ENCODE peak calls at places on chromosomes 11 and 22, in nine cellular contexts. N, B, M, T, U, Q, S, I and D are unnamed samples. For H3K36me3 and H3K27me3, the result is how much of the 10 kb centered on the place peaks cover.

GRCh38 chr11:128476729-128477128 is 110.6 kb downstream of the ETS1 start:
- DNase-seq in Q (peak), I (no peak), S (peak), N (no peak), M (no peak), B (no peak), U (no peak), T (no peak), D (no peak)

GRCh38 chr11:45022294-45023064 is 71.8 kb upstream of the TP53I11 start:
- DNase-seq in Q (peak), T (no peak), M (no peak), I (no peak), B (no peak), S (no peak), N (no peak), U (no peak), D (no peak)

GRCh38 chr11:124402326-124402922 is 3.6 kb upstream of the OR8B3 start:
- DNase-seq in S (peak), Q (peak), N (no peak), I (peak), M (peak), T (no peak), B (peak), U (no peak), D (peak)

GRCh38 chr22:16609548-16610261 is 17.1 kb upstream of the CCT8L2 start:
- DNase-seq in Q (no peak), M (no peak), S (no peak), I (no peak), N (no peak), B (no peak), U (no peak), T (no peak), D (peak)

GRCh38 chr11:45771194-45771941 is 33.6 kb upstream of the SLC35C1 start:
- DNase-seq in M (peak), U (peak), N (peak), T (peak), I (no peak), S (peak), B (peak), Q (peak), D (peak)

GRCh38 chr11:65965986-65966762 is 4.6 kb downstream of the SART1 start:
- DNase-seq in B (no peak), M (no peak), I (no peak), T (no peak), Q (no peak), U (no peak), N (no peak), S (no peak), D (peak)

GRCh38 chr22:36506637-36507517 is at the start of gene FOXRED2:
- DNase-seq in T (peak), S (peak), U (peak), B (peak), Q (peak), M (peak), I (no peak), N (peak), D (peak)

GRCh38 chr22:39959640-39960447 is at the start of gene TMA7B:
- DNase-seq in M (peak), B (no peak), S (no peak), T (no peak), I (no peak), N (no peak), Q (peak), U (no peak), D (peak)

GRCh38 chr11:31676280-31676982 is 134.7 kb downstream of the PAX6 start:
- DNase-seq in U (no peak), Q (no peak), B (no peak), T (no peak), I (no peak), S (no peak), M (no peak), N (no peak), D (no peak)

GRCh38 chr22:37661160-37661924 is 2.8 kb downstream of the PDXP start:
- DNase-seq in I (no peak), B (no peak), N (no peak), U (peak), S (no peak), Q (peak), M (no peak), T (no peak), D (no peak)

GRCh38 chr11:66878554-66878953 is 21.7 kb downstream of the LRFN4 start:
- DNase-seq in I (no peak), N (peak), U (no peak), T (no peak), S (no peak), B (no peak), M (peak), Q (no peak), D (no peak)

GRCh38 chr11:64754124-64754918 is 5.5 kb downstream of the PYGM start:
- DNase-seq in U (no peak), N (no peak), I (no peak), B (no peak), M (no peak), Q (no peak), T (peak), S (no peak), D (peak)

GRCh38 chr22:35477911-35478582 is 62.6 kb upstream of the RASD2 start:
- DNase-seq in M (peak), Q (no peak), S (peak), T (no peak), U (peak), I (peak), N (no peak), B (peak), D (no peak)

GRCh38 chr11:112363527-112363926 is 102.9 kb upstream of the PLET1 start:
- DNase-seq in I (peak), T (no peak), B (no peak), S (no peak), N (no peak), M (peak), U (no peak), Q (no peak), D (no peak)

GRCh38 chr22:36617694-36618522 is 85.6 kb downstream of the CACNG2 start:
- DNase-seq in T (no peak), B (no peak), U (no peak), Q (no peak), N (no peak), S (peak), I (no peak), M (no peak), D (no peak)

GRCh38 chr11:57205046-57205671 is 23.4 kb downstream of the LRRC55 start:
- DNase-seq in N (no peak), I (peak), B (no peak), S (no peak), M (no peak), U (no peak), Q (peak), T (no peak), D (peak)

GRCh38 chr22:23774922-23775436 is 2.3 kb downstream of the MMP11 start:
- DNase-seq in Q (peak), M (no peak), N (no peak), S (no peak), I (no peak), T (no peak), U (no peak), B (no peak), D (no peak)

GRCh38 chr11:116986521-116987105 is 111.6 kb downstream of the SIK3 start:
- DNase-seq in T (no peak), U (no peak), I (peak), M (no peak), Q (no peak), B (no peak), N (no peak), S (no peak), D (no peak)

GRCh38 chr11:109040303-109040702 is 375.4 kb downstream of the DDX10 start:
- DNase-seq in Q (peak), T (no peak), M (no peak), B (no peak), N (no peak), U (no peak), S (no peak), I (no peak), D (peak)

GRCh38 chr11:120147094-120147949 is 9.4 kb upstream of the TRIM29 start:
- DNase-seq in Q (no peak), N (peak), T (no peak), B (no peak), S (no peak), M (no peak), I (no peak), U (no peak), D (peak)

GRCh38 chr22:26812731-26813130 is 155.3 kb downstream of the MIAT start:
- DNase-seq in Q (no peak), I (no peak), B (no peak), M (no peak), N (no peak), U (no peak), S (no peak), T (no peak), D (no peak)

GRCh38 chr22:49590851-49591445 is 236.7 kb downstream of the BRD1 start:
- DNase-seq in U (no peak), S (no peak), Q (no peak), T (peak), N (peak), B (no peak), I (no peak), M (no peak), D (peak)

GRCh38 chr22:45863981-45864751 is 112.8 kb downstream of the WNT7B start:
- DNase-seq in S (peak), I (no peak), T (peak), B (peak), M (peak), N (peak), U (no peak), Q (peak), D (peak)

GRCh38 chr11:130979386-130979972 is 63.2 kb upstream of the SNX19 start:
- DNase-seq in M (no peak), B (no peak), N (no peak), S (no peak), U (no peak), I (no peak), Q (peak), T (no peak), D (peak)

GRCh38 chr11:111205622-111206385 is 39.7 kb upstream of the POU2AF2 start:
- DNase-seq in T (no peak), Q (no peak), M (no peak), B (no peak), U (no peak), I (no peak), N (no peak), S (no peak), D (no peak)

GRCh38 chr11:130994043-130994442 is 77.8 kb upstream of the SNX19 start:
- DNase-seq in U (no peak), N (no peak), B (no peak), I (no peak), Q (no peak), T (no peak), S (no peak), M (no peak), D (no peak)

GRCh38 chr11:65576867-65577755 is 1.3 kb downstream of the EHBP1L1 start:
- DNase-seq in T (peak), I (no peak), S (peak), M (peak), U (peak), N (peak), B (peak), Q (no peak), D (no peak)

GRCh38 chr11:16226245-16226644 is 130.1 kb downstream of the SOX6 start:
- DNase-seq in T (peak), Q (no peak), N (peak), B (peak), S (peak), U (peak), I (no peak), M (peak), D (no peak)

GRCh38 chr11:43574949-43575915 is 105.3 kb upstream of the HSD17B12 start:
- DNase-seq in S (peak), Q (peak), M (no peak), I (no peak), B (no peak), U (no peak), N (no peak), T (no peak), D (peak)

GRCh38 chr11:76888989-76889388 is 28.3 kb downstream of the ACER3 start:
- DNase-seq in M (no peak), S (no peak), Q (peak), N (no peak), B (no peak), T (no peak), U (no peak), I (no peak), D (no peak)

GRCh38 chr11:111633248-111633647 is 31.0 kb downstream of the SIK2 start:
- DNase-seq in Q (no peak), B (no peak), N (no peak), S (peak), M (no peak), I (no peak), U (no peak), T (no peak), D (no peak)

GRCh38 chr22:37674951-37675929 is at the start of gene LGALS1:
- DNase-seq in I (peak), Q (peak), N (peak), S (peak), U (peak), M (peak), T (peak), B (peak), D (peak)

GRCh38 chr11:76769645-76770586 is 13.2 kb upstream of the TSKU start:
- DNase-seq in T (peak), U (peak), N (no peak), B (peak), Q (peak), M (peak), S (peak), I (no peak), D (no peak)

GRCh38 chr11:44747836-44748235 is 21.1 kb downstream of the TSPAN18 start:
- DNase-seq in T (no peak), Q (no peak), S (no peak), M (no peak), I (no peak), N (peak), B (no peak), U (peak), D (no peak)

GRCh38 chr11:132177106-132177505 is 806.7 kb downstream of the NTM start:
- DNase-seq in M (no peak), B (no peak), S (no peak), I (peak), Q (peak), N (no peak), U (no peak), T (no peak), D (no peak)

GRCh38 chr11:112366777-112367176 is 106.1 kb upstream of the PLET1 start:
- DNase-seq in B (no peak), N (no peak), U (no peak), T (no peak), S (no peak), Q (no peak), I (peak), M (no peak), D (no peak)

GRCh38 chr22:44108076-44108475 is 72.6 kb upstream of the PARVG start:
- DNase-seq in B (no peak), N (no peak), Q (peak), M (no peak), I (no peak), S (no peak), U (no peak), T (peak), D (no peak)

GRCh38 chr11:95585071-95585751 is 204.4 kb downstream of the FAM76B start:
- DNase-seq in Q (no peak), I (no peak), T (no peak), M (no peak), U (no peak), B (no peak), S (no peak), N (no peak), D (no peak)

GRCh38 chr11:70420008-70420464 is 21.7 kb downstream of the CTTN start:
- DNase-seq in M (no peak), U (no peak), S (no peak), T (no peak), I (no peak), B (no peak), N (no peak), Q (no peak), D (no peak)

GRCh38 chr22:42803454-42803853 is 53.6 kb downstream of the ARFGAP3 start:
- DNase-seq in T (no peak), U (no peak), B (no peak), I (no peak), N (peak), M (no peak), S (peak), Q (no peak), D (no peak)
- H3K36me3 ChIP-seq in T (half or more), U (under half), B (under half), I (under half), N (half or more), M (half or more), S (under half), Q (under half), D (under half)

GRCh38 chr11:27061078-27061477 is 20.5 kb downstream of the BBOX1 start:
- DNase-seq in M (no peak), S (no peak), Q (no peak), N (no peak), B (no peak), I (no peak), U (no peak), T (no peak), D (no peak)
- H3K4me3 ChIP-seq in M (no peak), S (no peak), Q (no peak), N (peak), B (no peak), I (no peak), U (no peak), T (no peak), D (no peak)

DNA sequence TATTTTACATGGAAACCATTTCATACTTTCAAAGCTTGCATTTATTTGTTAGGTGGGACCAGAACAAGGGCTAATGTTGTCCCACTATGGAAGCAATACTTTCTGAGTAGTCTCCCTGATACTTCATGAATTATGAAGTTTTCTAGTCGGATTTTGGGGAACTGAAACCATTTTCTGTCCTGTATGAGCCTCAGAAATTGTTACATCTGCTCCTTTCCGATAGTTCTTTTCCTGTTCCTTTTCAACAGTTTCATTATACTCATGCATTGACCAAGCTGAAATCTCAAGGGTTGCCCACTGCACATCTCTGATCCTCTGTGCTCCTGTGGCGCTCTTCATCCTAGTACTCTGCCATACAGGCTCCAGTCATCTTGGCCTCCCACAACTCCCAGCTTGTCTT is 31.5 kb upstream of the GLYATL1 start:
- DNase-seq in N (no peak), I (no peak), M (no peak), S (no peak), U (no peak), T (no peak), B (no peak), Q (no peak), D (no peak)
- H3K27me3 ChIP-seq in N (under half), I (under half), M (under half), S (under half), U (under half), T (under half), B (under half), Q (under half), D (under half)

DNA sequence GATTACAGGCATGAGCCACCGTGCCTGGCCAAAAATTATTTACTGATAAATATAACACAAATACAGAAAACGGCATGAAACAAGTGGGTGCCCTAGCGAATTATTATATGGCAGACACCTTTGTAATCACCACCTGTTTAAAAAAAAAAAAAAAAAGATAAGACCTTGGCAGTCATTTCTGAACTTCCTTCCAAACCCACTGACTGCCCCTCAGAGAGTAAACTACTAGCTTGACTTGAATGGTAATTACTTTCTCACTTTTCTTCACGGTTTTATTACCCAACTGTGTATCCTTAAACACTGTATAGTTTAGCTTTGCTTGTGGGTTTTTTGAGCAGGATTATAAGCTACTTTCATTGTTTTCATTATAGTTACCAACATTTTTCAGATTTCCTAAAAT is 23.7 kb downstream of the SFI1 start:
- DNase-seq in T (no peak), I (no peak), B (no peak), U (no peak), Q (no peak), N (no peak), M (no peak), S (no peak), D (no peak)
- H3K36me3 ChIP-seq in T (under half), I (under half), B (under half), U (under half), Q (under half), N (under half), M (under half), S (under half), D (under half)

GRCh38 chr11:33893711-33894401 is 2.0 kb upstream of the LMO2 start:
- DNase-seq in B (no peak), I (no peak), U (no peak), N (no peak), S (no peak), Q (no peak), T (no peak), M (no peak), D (no peak)
- H3K4me3 ChIP-seq in B (no peak), I (no peak), U (no peak), N (no peak), S (no peak), Q (no peak), T (peak), M (no peak), D (no peak)

DNA sequence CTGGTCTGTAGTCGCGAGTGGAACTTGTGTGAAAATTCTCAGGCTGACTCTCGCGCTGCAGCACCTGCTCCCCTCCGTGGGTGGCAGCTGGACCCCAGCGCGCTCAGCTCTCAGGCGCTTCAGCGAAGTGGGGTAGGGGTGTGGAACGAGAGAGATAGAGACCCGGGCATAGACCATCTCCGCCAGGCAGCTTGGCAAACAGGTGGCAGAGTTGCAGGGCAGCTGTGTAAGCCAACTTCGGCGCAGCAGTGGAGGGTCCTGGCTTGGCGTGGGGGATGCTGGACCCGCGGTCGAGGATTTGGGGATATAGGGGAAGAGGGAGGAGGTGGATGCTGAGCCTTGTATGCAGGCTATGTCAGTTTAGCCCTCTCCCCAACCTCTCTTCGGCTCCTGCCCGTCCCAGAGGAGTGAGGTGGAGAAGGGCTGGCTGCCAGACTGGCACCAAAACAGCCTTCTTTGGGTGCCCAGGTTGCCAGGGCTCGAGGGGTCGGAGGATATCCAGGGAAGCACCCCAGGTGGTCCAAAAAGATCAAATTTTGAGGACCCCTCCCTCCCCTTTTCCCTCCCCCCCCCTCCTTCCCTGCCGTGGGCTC is 746 bp upstream of the CALCB start:
- DNase-seq in U (no peak), B (no peak), Q (no peak), S (no peak), I (no peak), N (no peak), M (no peak), T (no peak), D (peak)
- H3K27me3 ChIP-seq in U (under half), B (under half), Q (under half), S (under half), I (under half), N (half or more), M (under half), T (half or more), D (under half)

GRCh38 chr22:20537325-20537756 is 29.9 kb downstream of the MED15 start:
- DNase-seq in I (no peak), S (no peak), U (no peak), N (no peak), M (no peak), T (no peak), Q (no peak), B (no peak), D (no peak)
- H3K36me3 ChIP-seq in I (under half), S (under half), U (under half), N (under half), M (under half), T (under half), Q (under half), B (under half), D (under half)

DNA sequence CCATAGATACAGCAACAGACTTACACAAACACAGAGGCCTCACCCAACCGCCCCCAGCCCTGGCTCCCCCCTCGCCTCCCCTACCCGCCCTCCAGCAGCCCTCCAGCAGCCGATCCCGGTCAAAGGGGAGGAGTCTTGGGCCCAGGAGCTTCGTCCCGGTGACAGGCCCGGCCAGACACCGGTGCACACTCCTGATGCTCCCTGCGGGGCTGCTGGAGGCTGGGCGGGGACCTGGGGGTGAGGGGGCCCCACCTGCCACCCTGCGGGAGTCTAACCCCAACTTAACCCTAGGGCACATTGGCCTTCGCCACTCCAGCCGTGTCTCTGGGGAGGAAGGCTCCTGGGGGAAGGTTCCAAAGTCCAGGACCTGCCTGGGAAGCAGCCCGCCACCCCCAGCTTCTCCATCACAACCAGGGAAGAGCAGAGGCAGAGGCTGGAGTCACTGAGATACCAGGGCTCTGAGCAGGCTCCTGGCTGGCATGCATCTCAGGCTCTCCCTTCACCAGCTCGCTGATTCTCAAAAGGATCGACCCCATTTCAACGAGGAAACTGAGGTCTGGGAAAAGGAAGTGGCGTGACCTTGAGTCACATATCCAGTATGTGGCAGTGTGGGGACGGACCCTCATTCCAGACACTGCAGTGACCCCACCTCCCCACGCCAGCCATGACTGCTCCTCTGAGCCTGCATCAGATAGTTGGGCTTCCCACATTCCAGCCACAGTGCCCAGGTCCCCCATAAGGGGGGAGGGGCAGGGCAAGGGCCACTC is 14.4 kb downstream of the BCL9L start:
- DNase-seq in Q (peak), U (peak), B (peak), S (peak), I (no peak), N (peak), T (no peak), M (peak), D (peak)
- H3K4me3 ChIP-seq in Q (no peak), U (peak), B (peak), S (no peak), I (peak), N (peak), T (peak), M (no peak), D (peak)